ENCODE peak calls at places on chromosome 2, in six cellular contexts. J is activated naive CD8-positive, alpha-beta T cell treated with anti-CD3 and anti-CD28 coated beads, Interleukin-2, amount 50 U/mL, for 24 hours; F is activated naive CD4-positive, alpha-beta T cell treated with anti-CD3 and anti-CD28 coated beads for 36 hours; Q is AG08396; I is K562; H is AG09319. R is an unnamed sample.

GRCh38 chr2:240898108-240898730 is 2.3 kb upstream of the MAB21L4 start:
- DNase-seq in J (no peak), F (no peak), Q (no peak), I (no peak), H (no peak), R (no peak)

GRCh38 chr2:70498054-70498453 is 55.6 kb downstream of the TGFA start:
- DNase-seq in J (no peak), F (no peak), Q (no peak), I (peak; percentile 4), H (no peak), R (peak; percentile 59)

GRCh38 chr2:11213090-11213638 is 57.9 kb downstream of the SLC66A3 start:
- DNase-seq in J (no peak), F (no peak), Q (no peak), I (no peak), H (no peak), R (no peak)

GRCh38 chr2:224257176-224257575 is 144.7 kb downstream of the FAM124B start:
- DNase-seq in J (no peak), F (no peak), Q (no peak), I (no peak), H (no peak), R (no peak)

GRCh38 chr2:134375935-134376334 is 122.1 kb downstream of the MGAT5 start:
- DNase-seq in J (no peak), F (no peak), Q (no peak), I (no peak), H (no peak), R (no peak)

GRCh38 chr2:10325278-10326145 is 22.8 kb downstream of the HPCAL1 start:
- DNase-seq in J (no peak), F (no peak), Q (no peak), I (no peak), H (no peak), R (peak; percentile 96)

GRCh38 chr2:188765522-188765921 is 208.7 kb upstream of the COL3A1 start:
- DNase-seq in J (no peak), F (peak; percentile 18), Q (no peak), I (peak; percentile 2), H (no peak), R (peak; percentile 57)

GRCh38 chr2:181305151-181306123 is 151.7 kb upstream of the ITGA4 start:
- DNase-seq in J (peak; percentile 46), F (peak; percentile 68), Q (no peak), I (peak; percentile 4), H (no peak), R (peak; percentile 88)

GRCh38 chr2:237025090-237025865 is 60.4 kb upstream of the COPS8 start:
- DNase-seq in J (no peak), F (no peak), Q (peak; percentile 81), I (no peak), H (peak; percentile 68), R (peak; percentile 42)

GRCh38 chr2:211982162-211982561 is 556.4 kb downstream of the ERBB4 start:
- DNase-seq in J (no peak), F (no peak), Q (no peak), I (no peak), H (no peak), R (no peak)

GRCh38 chr2:124652099-124652498 is 627.0 kb downstream of the CNTNAP5 start:
- DNase-seq in J (no peak), F (no peak), Q (no peak), I (no peak), H (no peak), R (no peak)

GRCh38 chr2:133241231-133241575 is 327.1 kb downstream of the NCKAP5 start:
- DNase-seq in J (no peak), F (no peak), Q (peak; percentile 50), I (no peak), H (peak; percentile 70), R (no peak)

GRCh38 chr2:130372055-130372832 is 16.4 kb downstream of the PTPN18 start:
- DNase-seq in J (peak; percentile 90), F (peak; percentile 82), Q (peak; percentile 95), I (peak; percentile 95), H (peak; percentile 65), R (peak; percentile 75)

GRCh38 chr2:105188343-105188742 is 53.2 kb upstream of the GPR45 start:
- DNase-seq in J (no peak), F (no peak), Q (no peak), I (no peak), H (no peak), R (no peak)

GRCh38 chr2:37168217-37168981 is 11.6 kb upstream of the EIF2AK2 start:
- DNase-seq in J (peak; percentile 15), F (peak; percentile 52), Q (peak; percentile 64), I (peak; percentile 61), H (no peak), R (peak; percentile 53)

GRCh38 chr2:30226144-30227032 is 4.9 kb upstream of the LBH start:
- DNase-seq in J (no peak), F (peak; percentile 51), Q (no peak), I (no peak), H (no peak), R (no peak)

GRCh38 chr2:156908825-156909224 is 348.7 kb upstream of the GALNT5 start:
- DNase-seq in J (no peak), F (no peak), Q (peak; percentile 21), I (no peak), H (peak; percentile 37), R (no peak)

GRCh38 chr2:67828066-67828465 is 234.7 kb downstream of the C1D start:
- DNase-seq in J (no peak), F (no peak), Q (no peak), I (no peak), H (no peak), R (peak; percentile 69)

GRCh38 chr2:219197388-219197787 is 9.2 kb upstream of the ZFAND2B start:
- DNase-seq in J (no peak), F (no peak), Q (no peak), I (no peak), H (no peak), R (no peak)

GRCh38 chr2:23803965-23804542 is 122.9 kb downstream of the ATAD2B start:
- DNase-seq in J (no peak), F (peak; percentile 12), Q (peak; percentile 8), I (peak; percentile 80), H (no peak), R (peak; percentile 10)

GRCh38 chr2:176325732-176326131 is 56.5 kb downstream of the MTX2 start:
- DNase-seq in J (no peak), F (no peak), Q (no peak), I (no peak), H (no peak), R (no peak)

GRCh38 chr2:233798335-233799086 is 20.4 kb downstream of the MROH2A start:
- DNase-seq in J (no peak), F (no peak), Q (no peak), I (no peak), H (no peak), R (no peak)

GRCh38 chr2:18412980-18413793 is 147.3 kb downstream of the RDH14 start:
- DNase-seq in J (no peak), F (no peak), Q (no peak), I (no peak), H (no peak), R (no peak)

GRCh38 chr2:16614314-16614860 is 51.2 kb downstream of the CYRIA start:
- DNase-seq in J (no peak), F (no peak), Q (peak; percentile 50), I (peak; percentile 47), H (no peak), R (peak; percentile 72)

GRCh38 chr2:154898269-154898668 is 199.8 kb downstream of the KCNJ3 start:
- DNase-seq in J (no peak), F (no peak), Q (no peak), I (no peak), H (no peak), R (no peak)

GRCh38 chr2:238341536-238341935 is 21.2 kb downstream of the TRAF3IP1 start:
- DNase-seq in J (no peak), F (no peak), Q (no peak), I (no peak), H (no peak), R (no peak)

GRCh38 chr2:39534095-39534711 is 97.1 kb upstream of the MAP4K3 start:
- DNase-seq in J (no peak), F (no peak), Q (no peak), I (no peak), H (no peak), R (no peak)

GRCh38 chr2:161237397-161238263 is 70.6 kb upstream of the PSMD14 start:
- DNase-seq in J (peak; percentile 58), F (peak; percentile 68), Q (peak; percentile 60), I (no peak), H (peak; percentile 24), R (peak; percentile 83)

GRCh38 chr2:140714586-140714985 is 1416.2 kb downstream of the LRP1B start:
- DNase-seq in J (no peak), F (no peak), Q (no peak), I (no peak), H (no peak), R (no peak)

GRCh38 chr2:222701709-222702108 is 30.3 kb downstream of the MOGAT1 start:
- DNase-seq in J (no peak), F (no peak), Q (no peak), I (no peak), H (no peak), R (no peak)

GRCh38 chr2:96240341-96241038 is 25.3 kb downstream of the TMEM127 start:
- DNase-seq in J (no peak), F (no peak), Q (no peak), I (no peak), H (no peak), R (no peak)

GRCh38 chr2:221572821-221573429 is 821 bp upstream of the EPHA4 start:
- DNase-seq in J (peak; percentile 30), F (peak; percentile 25), Q (peak; percentile 55), I (no peak), H (no peak), R (peak; percentile 80)

GRCh38 chr2:176281267-176281666 is 12.0 kb downstream of the MTX2 start:
- DNase-seq in J (no peak), F (no peak), Q (no peak), I (no peak), H (no peak), R (no peak)

GRCh38 chr2:186980787-186981550 is 132.0 kb upstream of the ZSWIM2 start:
- DNase-seq in J (no peak), F (no peak), Q (no peak), I (no peak), H (no peak), R (peak; percentile 87)

GRCh38 chr2:161952722-161953322 is 121.2 kb downstream of the DPP4 start:
- DNase-seq in J (no peak), F (peak; percentile 53), Q (no peak), I (no peak), H (no peak), R (no peak)

GRCh38 chr2:73969356-73969755 is 15.4 kb upstream of the TET3 start:
- DNase-seq in J (no peak), F (peak; percentile 51), Q (no peak), I (no peak), H (no peak), R (no peak)

GRCh38 chr2:23549051-23549450 is 164.1 kb downstream of the KLHL29 start:
- DNase-seq in J (no peak), F (no peak), Q (no peak), I (no peak), H (no peak), R (peak; percentile 92)